ENCODE peak calls at places on chromosomes 6 and 20, in seven cellular contexts. B is HCT116, J is H1, R is K562, Z is HepG2, A is GM12878, T is SK-N-SH. N is an unnamed sample.

GRCh38 chr6:153312633-153313032 is 181.6 kb upstream of the RGS17 start:
- DNase-seq in B (peak; percentile 49), J (no peak), R (no peak), Z (peak; percentile 31), A (no peak), T (peak; percentile 75), N (no peak)

GRCh38 chr6:44480097-44480539 is 92.6 kb downstream of the CDC5L start:
- DNase-seq in B (no peak), J (no peak), R (no peak), Z (no peak), A (no peak), T (no peak), N (no peak)

GRCh38 chr6:15274696-15275387 is 29.0 kb downstream of the JARID2 start:
- DNase-seq in B (no peak), J (no peak), R (no peak), Z (no peak), A (no peak), T (no peak), N (peak; percentile 42)

GRCh38 chr6:19417713-19418112 is 419.5 kb upstream of the ID4 start:
- DNase-seq in B (peak; percentile 90), J (no peak), R (no peak), Z (no peak), A (no peak), T (no peak), N (no peak)

GRCh38 chr6:81751388-81752083 is 945 bp downstream of the TENT5A start:
- DNase-seq in B (peak; percentile 13), J (no peak), R (no peak), Z (peak; percentile 21), A (no peak), T (no peak), N (peak; percentile 9)

GRCh38 chr6:29760328-29760727 is 37.1 kb downstream of the HLA-F start:
- DNase-seq in B (no peak), J (no peak), R (no peak), Z (no peak), A (no peak), T (no peak), N (no peak)

GRCh38 chr6:60687085-60687484 is 1598.9 kb downstream of the KHDRBS2 start:
- DNase-seq in B (no peak), J (no peak), R (no peak), Z (no peak), A (no peak), T (no peak), N (no peak)

GRCh38 chr20:22098451-22098850 is 393.0 kb downstream of the PAX1 start:
- DNase-seq in B (no peak), J (no peak), R (no peak), Z (no peak), A (no peak), T (no peak), N (no peak)

GRCh38 chr20:24402234-24402633 is 67.2 kb upstream of the SYNDIG1 start:
- DNase-seq in B (no peak), J (no peak), R (no peak), Z (no peak), A (no peak), T (no peak), N (no peak)

GRCh38 chr20:58661298-58662141 is 10.4 kb downstream of the STX16 start:
- DNase-seq in B (no peak), J (no peak), R (no peak), Z (no peak), A (no peak), T (no peak), N (no peak)

DNA sequence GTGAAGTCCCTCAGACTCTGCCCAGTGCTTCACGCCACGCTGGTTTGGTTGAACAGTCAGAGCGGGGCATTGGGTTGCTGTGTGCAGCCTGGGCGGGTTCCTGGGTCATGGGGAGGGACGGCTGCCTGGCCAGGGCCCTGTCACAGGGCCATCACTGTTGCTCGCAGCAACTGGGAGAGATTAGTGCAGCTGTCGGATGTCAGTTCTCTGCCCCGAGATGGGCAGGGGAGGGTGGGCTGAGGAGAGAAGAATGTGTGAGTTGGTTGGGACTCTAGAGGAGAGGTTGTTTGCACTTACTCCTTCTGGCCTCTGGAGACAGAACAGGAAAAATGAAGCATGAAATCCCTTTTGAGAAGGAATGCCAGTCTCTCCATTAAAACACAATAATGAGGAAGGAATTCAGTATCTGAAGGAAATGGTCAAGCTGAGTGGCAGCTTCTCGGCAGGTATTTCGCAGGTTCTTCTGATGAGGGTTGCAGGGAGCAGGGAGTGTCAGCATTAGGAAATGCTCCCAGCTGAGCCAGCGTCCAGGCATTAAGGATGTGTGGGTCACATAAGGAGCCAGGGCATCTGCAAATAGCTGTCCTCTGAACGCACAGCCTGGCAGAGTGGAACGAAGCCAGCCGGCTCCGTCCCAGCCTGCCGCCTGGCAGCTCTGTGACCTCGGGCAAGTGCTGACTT is 95.9 kb downstream of the SSR1 start:
- DNase-seq in B (no peak), J (no peak), R (no peak), Z (no peak), A (no peak), T (no peak), N (no peak)
- TF ChIP-seq JUND in B (no peak), J (no peak), R (no peak), Z (no peak), A (no peak), T (no peak), N (no peak)

GRCh38 chr6:22015944-22016343 is 280.9 kb downstream of the PRL start:
- DNase-seq in B (no peak), J (no peak), R (peak; percentile 46), Z (no peak), A (no peak), T (no peak), N (no peak)

GRCh38 chr6:22017272-22017671 is 279.6 kb downstream of the PRL start:
- DNase-seq in B (no peak), J (no peak), R (no peak), Z (no peak), A (no peak), T (no peak), N (no peak)

GRCh38 chr6:22024004-22024403 is 272.8 kb downstream of the PRL start:
- DNase-seq in B (no peak), J (no peak), R (peak; percentile 73), Z (no peak), A (no peak), T (peak; percentile 24), N (no peak)

GRCh38 chr6:22019877-22020276 is 277.0 kb downstream of the PRL start:
- DNase-seq in B (no peak), J (no peak), R (no peak), Z (no peak), A (no peak), T (no peak), N (no peak)

GRCh38 chr6:22020299-22020998 is 276.4 kb downstream of the PRL start:
- DNase-seq in B (no peak), J (no peak), R (no peak), Z (no peak), A (no peak), T (no peak), N (no peak)
- TF ChIP-seq JUND in B (no peak), J (no peak), R (no peak), Z (no peak), A (no peak), T (no peak), N (no peak)

GRCh38 chr20:47161411-47161810 is 195.1 kb downstream of the ZMYND8 start:
- DNase-seq in B (no peak), J (no peak), R (no peak), Z (no peak), A (no peak), T (no peak), N (no peak)

GRCh38 chr20:47160992-47161391 is 195.5 kb downstream of the ZMYND8 start:
- DNase-seq in B (no peak), J (no peak), R (no peak), Z (no peak), A (no peak), T (no peak), N (no peak)

GRCh38 chr20:47159166-47159565 is 197.3 kb downstream of the ZMYND8 start:
- DNase-seq in B (no peak), J (no peak), R (no peak), Z (no peak), A (no peak), T (no peak), N (no peak)

GRCh38 chr20:47156431-47156841 is 200.1 kb downstream of the ZMYND8 start:
- DNase-seq in B (no peak), J (no peak), R (no peak), Z (no peak), A (no peak), T (no peak), N (no peak)

DNA sequence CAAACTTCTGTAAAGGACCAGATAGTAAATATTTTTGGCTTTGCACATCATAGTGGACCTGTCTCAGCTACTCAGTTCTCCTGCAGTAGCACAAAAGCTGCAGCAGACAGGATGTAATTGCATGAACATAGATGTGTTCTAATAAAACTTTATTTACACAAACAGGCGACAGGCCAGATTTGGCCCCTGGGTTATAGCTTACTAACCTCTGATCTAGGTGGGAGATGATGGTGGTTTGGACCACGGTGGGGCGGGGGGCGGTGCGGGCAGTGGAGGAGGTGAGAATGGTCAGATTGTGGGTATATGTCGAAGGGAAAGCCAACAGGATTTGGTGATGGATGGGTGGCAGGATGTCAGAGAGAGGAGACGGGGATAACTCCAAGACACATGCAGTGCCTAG is 196.3 kb downstream of the ZMYND8 start:
- DNase-seq in B (no peak), J (no peak), R (no peak), Z (no peak), A (no peak), T (no peak), N (no peak)
- TF ChIP-seq JUND in B (no peak), J (no peak), R (no peak), Z (no peak), A (no peak), T (no peak), N (no peak)

GRCh38 chr6:151067684-151068596 is 171.8 kb upstream of the AKAP12 start:
- DNase-seq in B (peak; percentile 98), J (no peak), R (no peak), Z (peak; percentile 96), A (no peak), T (no peak), N (no peak)

GRCh38 chr6:151070666-151071065 is 169.1 kb upstream of the AKAP12 start:
- DNase-seq in B (no peak), J (no peak), R (no peak), Z (peak; percentile 34), A (no peak), T (no peak), N (no peak)

GRCh38 chr6:151069641-151070040 is 170.1 kb upstream of the AKAP12 start:
- DNase-seq in B (no peak), J (no peak), R (no peak), Z (peak; percentile 58), A (no peak), T (no peak), N (no peak)

GRCh38 chr6:151071295-151071694 is 168.5 kb upstream of the AKAP12 start:
- DNase-seq in B (no peak), J (no peak), R (no peak), Z (peak; percentile 38), A (no peak), T (no peak), N (no peak)

GRCh38 chr6:151068761-151069312 is 170.9 kb upstream of the AKAP12 start:
- DNase-seq in B (no peak), J (no peak), R (no peak), Z (no peak), A (no peak), T (no peak), N (no peak)
- TF ChIP-seq JUND in B (no peak), J (no peak), R (no peak), Z (no peak), A (no peak), T (no peak), N (no peak)

DNA sequence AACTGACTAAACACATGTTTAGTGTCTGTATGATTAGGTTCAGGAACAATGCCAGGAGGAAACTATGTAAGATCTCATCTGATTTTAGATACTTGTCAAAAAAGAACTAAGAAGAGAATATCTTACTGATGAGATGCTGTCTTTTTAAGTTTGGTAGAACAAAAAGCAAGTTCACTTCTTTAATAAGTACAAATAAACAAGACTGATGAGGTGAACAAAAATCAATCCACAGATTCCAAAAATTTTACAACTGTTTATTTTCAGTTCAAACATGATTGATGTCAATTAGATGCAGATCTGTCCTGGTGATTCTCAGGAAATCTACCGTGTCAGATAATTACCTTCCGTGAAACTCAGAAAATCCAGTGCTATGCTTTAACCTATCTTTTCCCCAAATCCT is 24.9 kb downstream of the EPHA7 start:
- DNase-seq in B (no peak), J (no peak), R (no peak), Z (no peak), A (no peak), T (no peak), N (no peak)
- TF ChIP-seq JUND in B (no peak), J (no peak), R (no peak), Z (no peak), A (no peak), T (no peak), N (no peak)

N was measured in T47D.